ENCODE peak calls at places on chromosomes 13 and 19, in ten cellular contexts. T is head of caudate nucleus; A is stimulated activated CD4-positive, alpha-beta T cell treated with anti-CD3 and anti-CD28 coated beads, TNF-alpha, amount 100 ng/mL, for 24 hours; N is stimulated activated CD8-positive, alpha-beta memory T cell treated with anti-CD3 and anti-CD28 coated beads, Interleukin-7, amount 100 ng/mL, for 4 hours; S is pancreas; M is activated CD4-positive, alpha-beta T cell treated with anti-CD3 and anti-CD28 coated beads for 36 hours; O is GM23338; Y is aorta; R is hypothalamus; Z is NCI-H1092 treated with DMSO at 0.1 percent for 48 hours. C is an unnamed sample.

GRCh38 chr13:71240906-71241305 is 626.1 kb downstream of the DACH1 start:
- DNase-seq in T (no peak), A (no peak), N (no peak), S (no peak), M (no peak), O (peak; percentile 12), Y (no peak), R (no peak), Z (peak; percentile 63), C (no peak)

GRCh38 chr19:29651622-29652394 is 13.5 kb upstream of the PLEKHF1 start:
- DNase-seq in T (no peak), A (no peak), N (no peak), S (no peak), M (no peak), O (no peak), Y (no peak), R (no peak), Z (no peak), C (no peak)

GRCh38 chr13:111492341-111492945 is 172.0 kb downstream of the TEX29 start:
- DNase-seq in T (no peak), A (no peak), N (no peak), S (no peak), M (no peak), O (no peak), Y (no peak), R (no peak), Z (no peak), C (no peak)

GRCh38 chr19:12064266-12065099 is at the start of gene ZNF844:
- DNase-seq in T (peak; percentile 99), A (peak; percentile 80), N (peak; percentile 52), S (peak; percentile 95), M (peak; percentile 91), O (peak; percentile 97), Y (peak; percentile 98), R (peak; percentile 92), Z (peak; percentile 81), C (peak; percentile 79)

GRCh38 chr13:65342938-65343337 is 1887.2 kb downstream of the PCDH9 start:
- DNase-seq in T (no peak), A (no peak), N (no peak), S (no peak), M (no peak), O (no peak), Y (no peak), R (no peak), Z (no peak), C (no peak)

GRCh38 chr19:5296457-5297271 is 43.9 kb downstream of the PTPRS start:
- DNase-seq in T (no peak), A (no peak), N (no peak), S (no peak), M (no peak), O (no peak), Y (no peak), R (no peak), Z (no peak), C (no peak)

GRCh38 chr13:109372666-109373065 is 413.7 kb downstream of the IRS2 start:
- DNase-seq in T (no peak), A (no peak), N (no peak), S (no peak), M (no peak), O (no peak), Y (no peak), R (no peak), Z (no peak), C (no peak)

GRCh38 chr13:98496239-98496668 is 80.7 kb downstream of the STK24 start:
- DNase-seq in T (no peak), A (no peak), N (no peak), S (no peak), M (no peak), O (no peak), Y (no peak), R (no peak), Z (no peak), C (no peak)

GRCh38 chr13:34256236-34256635 is 438.3 kb downstream of the RFC3 start:
- DNase-seq in T (peak; percentile 17), A (no peak), N (no peak), S (no peak), M (no peak), O (no peak), Y (no peak), R (no peak), Z (no peak), C (no peak)

GRCh38 chr19:34317311-34317927 is 47.6 kb upstream of the GPI start:
- DNase-seq in T (peak; percentile 34), A (no peak), N (no peak), S (no peak), M (peak; percentile 38), O (no peak), Y (no peak), R (no peak), Z (no peak), C (no peak)

GRCh38 chr13:94784066-94784465 is 71.7 kb upstream of the SOX21 start:
- DNase-seq in T (no peak), A (no peak), N (no peak), S (no peak), M (no peak), O (no peak), Y (no peak), R (no peak), Z (no peak), C (no peak)

GRCh38 chr13:41544824-41545707 is 87.7 kb downstream of the RGCC start:
- DNase-seq in T (no peak), A (no peak), N (no peak), S (no peak), M (no peak), O (no peak), Y (no peak), R (no peak), Z (no peak), C (no peak)

GRCh38 chr19:28601723-28602440 is 611.1 kb downstream of the UQCRFS1 start:
- DNase-seq in T (no peak), A (no peak), N (no peak), S (no peak), M (no peak), O (no peak), Y (no peak), R (no peak), Z (no peak), C (no peak)

GRCh38 chr13:78032132-78032531 is 113.5 kb upstream of the EDNRB start:
- DNase-seq in T (no peak), A (no peak), N (no peak), S (no peak), M (no peak), O (no peak), Y (no peak), R (no peak), Z (no peak), C (no peak)

GRCh38 chr13:71727036-71727435 is 140.0 kb downstream of the DACH1 start:
- DNase-seq in T (no peak), A (no peak), N (no peak), S (no peak), M (no peak), O (no peak), Y (no peak), R (no peak), Z (no peak), C (no peak)

GRCh38 chr13:112150352-112150751 is 83.4 kb downstream of the SOX1 start:
- DNase-seq in T (no peak), A (no peak), N (no peak), S (no peak), M (no peak), O (no peak), Y (no peak), R (no peak), Z (no peak), C (peak; percentile 97)

GRCh38 chr13:52793507-52793906 is 53.9 kb upstream of the CNMD start:
- DNase-seq in T (no peak), A (no peak), N (no peak), S (no peak), M (no peak), O (no peak), Y (no peak), R (no peak), Z (no peak), C (no peak)

GRCh38 chr13:72204291-72204690 is 337.3 kb upstream of the DACH1 start:
- DNase-seq in T (no peak), A (no peak), N (no peak), S (no peak), M (no peak), O (no peak), Y (no peak), R (no peak), Z (no peak), C (no peak)

GRCh38 chr19:33946535-33947323 is 150.1 kb downstream of the KCTD15 start:
- DNase-seq in T (no peak), A (no peak), N (no peak), S (no peak), M (no peak), O (no peak), Y (no peak), R (no peak), Z (no peak), C (no peak)

GRCh38 chr13:52085416-52085815 is 43.5 kb downstream of the NEK5 start:
- DNase-seq in T (no peak), A (no peak), N (no peak), S (no peak), M (no peak), O (no peak), Y (no peak), R (no peak), Z (no peak), C (no peak)

GRCh38 chr13:43110036-43110435 is 86.7 kb downstream of the DNAJC15 start:
- DNase-seq in T (no peak), A (no peak), N (no peak), S (no peak), M (no peak), O (no peak), Y (no peak), R (no peak), Z (no peak), C (peak; percentile 9)

GRCh38 chr13:82963466-82963865 is 918.8 kb downstream of the SLITRK1 start:
- DNase-seq in T (no peak), A (no peak), N (no peak), S (no peak), M (no peak), O (no peak), Y (no peak), R (no peak), Z (no peak), C (no peak)

GRCh38 chr19:57171551-57172081 is 4.3 kb upstream of the DUXA start:
- DNase-seq in T (peak; percentile 58), A (peak; percentile 5), N (no peak), S (peak; percentile 46), M (peak; percentile 39), O (peak; percentile 72), Y (peak; percentile 67), R (peak; percentile 23), Z (no peak), C (no peak)

GRCh38 chr13:113532156-113532806 is 41.8 kb upstream of the DCUN1D2 start:
- DNase-seq in T (no peak), A (no peak), N (no peak), S (no peak), M (no peak), O (peak; percentile 73), Y (no peak), R (peak; percentile 22), Z (no peak), C (no peak)

GRCh38 chr19:42129399-42130253 is 2.6 kb downstream of the POU2F2 start:
- DNase-seq in T (peak; percentile 53), A (no peak), N (no peak), S (no peak), M (no peak), O (no peak), Y (peak; percentile 76), R (peak; percentile 27), Z (no peak), C (no peak)

GRCh38 chr19:28257396-28257795 is 955.6 kb downstream of the UQCRFS1 start:
- DNase-seq in T (no peak), A (no peak), N (no peak), S (no peak), M (no peak), O (no peak), Y (no peak), R (no peak), Z (no peak), C (no peak)

GRCh38 chr13:51644649-51645048 is 60.4 kb downstream of the WDFY2 start:
- DNase-seq in T (no peak), A (no peak), N (no peak), S (no peak), M (no peak), O (no peak), Y (peak; percentile 60), R (no peak), Z (no peak), C (no peak)

GRCh38 chr19:17996826-17997316 is 11.1 kb upstream of the ARRDC2 start:
- DNase-seq in T (peak; percentile 89), A (peak; percentile 85), N (peak; percentile 67), S (peak; percentile 75), M (peak; percentile 93), O (peak; percentile 85), Y (peak; percentile 91), R (peak; percentile 79), Z (peak; percentile 56), C (peak; percentile 58)